ENCODE peak calls at places on chromosomes 16 and 17, in four cellular contexts. One of them, this sample, is unnamed.
A peak's percentile ranks its signal among the peaks of the same experiment; 100 is the strongest.

GRCh38 chr17:61768405-61768804 is 94.9 kb downstream of the BRIP1 start:
- DNase-seq in osteocyte: no peak
- DNase-seq in OCI-M1: no peak
- DNase-seq in activated CD8-positive, alpha-beta memory T cell treated with anti-CD3 and anti-CD28 coated beads for 48 hours: no peak
- DNase-seq in this sample: no peak

GRCh38 chr16:10182186-10182683 is at the start of gene GRIN2A:
- DNase-seq in osteocyte: no peak
- DNase-seq in OCI-M1: no peak
- DNase-seq in activated CD8-positive, alpha-beta memory T cell treated with anti-CD3 and anti-CD28 coated beads for 48 hours: no peak
- DNase-seq in this sample: no peak

GRCh38 chr17:65041518-65041917 is 15.0 kb downstream of the GNA13 start:
- DNase-seq in osteocyte: no peak
- DNase-seq in OCI-M1: peak; percentile 44
- DNase-seq in activated CD8-positive, alpha-beta memory T cell treated with anti-CD3 and anti-CD28 coated beads for 48 hours: no peak
- DNase-seq in this sample: no peak

GRCh38 chr17:77476920-77477805 is 336.4 kb downstream of the SEC14L1 start:
- DNase-seq in osteocyte: no peak
- DNase-seq in OCI-M1: no peak
- DNase-seq in activated CD8-positive, alpha-beta memory T cell treated with anti-CD3 and anti-CD28 coated beads for 48 hours: no peak
- DNase-seq in this sample: no peak

GRCh38 chr17:73343168-73343634 is 31.4 kb upstream of the CDC42EP4 start:
- DNase-seq in osteocyte: peak; percentile 89
- DNase-seq in OCI-M1: no peak
- DNase-seq in activated CD8-positive, alpha-beta memory T cell treated with anti-CD3 and anti-CD28 coated beads for 48 hours: no peak
- DNase-seq in this sample: peak; percentile 16

GRCh38 chr17:79691931-79692330 is 38.8 kb upstream of the ENPP7 start:
- DNase-seq in osteocyte: no peak
- DNase-seq in OCI-M1: no peak
- DNase-seq in activated CD8-positive, alpha-beta memory T cell treated with anti-CD3 and anti-CD28 coated beads for 48 hours: no peak
- DNase-seq in this sample: no peak

GRCh38 chr17:8126306-8127066 is 2.6 kb upstream of the HES7 start:
- DNase-seq in osteocyte: no peak
- DNase-seq in OCI-M1: peak; percentile 74
- DNase-seq in activated CD8-positive, alpha-beta memory T cell treated with anti-CD3 and anti-CD28 coated beads for 48 hours: no peak
- DNase-seq in this sample: peak; percentile 58

GRCh38 chr17:80145076-80146075 is 1.6 kb downstream of the EIF4A3 start:
- DNase-seq in osteocyte: no peak
- DNase-seq in OCI-M1: no peak
- DNase-seq in activated CD8-positive, alpha-beta memory T cell treated with anti-CD3 and anti-CD28 coated beads for 48 hours: no peak
- DNase-seq in this sample: no peak

GRCh38 chr16:8861563-8862308 is 7.1 kb downstream of the CARHSP1 start:
- DNase-seq in osteocyte: no peak
- DNase-seq in OCI-M1: no peak
- DNase-seq in activated CD8-positive, alpha-beta memory T cell treated with anti-CD3 and anti-CD28 coated beads for 48 hours: no peak
- DNase-seq in this sample: no peak

GRCh38 chr17:34248807-34249496 is 6.1 kb upstream of the CCL2 start:
- DNase-seq in osteocyte: no peak
- DNase-seq in OCI-M1: no peak
- DNase-seq in activated CD8-positive, alpha-beta memory T cell treated with anti-CD3 and anti-CD28 coated beads for 48 hours: no peak
- DNase-seq in this sample: no peak

GRCh38 chr17:2337811-2338657 is 733 bp downstream of the SGSM2 start:
- DNase-seq in osteocyte: peak; percentile 89
- DNase-seq in OCI-M1: peak; percentile 55
- DNase-seq in activated CD8-positive, alpha-beta memory T cell treated with anti-CD3 and anti-CD28 coated beads for 48 hours: peak; percentile 37
- DNase-seq in this sample: peak; percentile 69

GRCh38 chr17:48045270-48046001 is 2.7 kb upstream of the NFE2L1 start:
- DNase-seq in osteocyte: no peak
- DNase-seq in OCI-M1: no peak
- DNase-seq in activated CD8-positive, alpha-beta memory T cell treated with anti-CD3 and anti-CD28 coated beads for 48 hours: no peak
- DNase-seq in this sample: no peak

This sample was measured in erythroblast.